ENCODE peak calls at places on chromosomes 3 and 15, in seven cellular contexts. T is left colon; Y is Panc1; I is neural crest cell; N is mesenteric fat pad; O is Calu3; P is activated naive CD8-positive, alpha-beta T cell treated with anti-CD3 and anti-CD28 coated beads, Interleukin-2, amount 50 U/mL, for 24 hours. W is an unnamed sample.

GRCh38 chr15:56772868-56773639 is 39.7 kb upstream of the ZNF280D start:
- DNase-seq in T (no peak), Y (no peak), I (no peak), N (no peak), O (no peak), P (no peak), W (no peak)

GRCh38 chr15:66907826-66908502 is 157.4 kb upstream of the SMAD3 start:
- DNase-seq in T (peak), Y (no peak), I (no peak), N (peak), O (no peak), P (no peak), W (no peak)

GRCh38 chr3:128322030-128323022 is 144.4 kb downstream of the DNAJB8 start:
- DNase-seq in T (peak), Y (peak), I (peak), N (peak), O (peak), P (peak), W (no peak)

GRCh38 chr3:175274056-175274455 is 414.9 kb downstream of the NAALADL2 start:
- DNase-seq in T (no peak), Y (no peak), I (no peak), N (no peak), O (no peak), P (no peak), W (no peak)

GRCh38 chr3:45741247-45741646 is 52.1 kb downstream of the SACM1L start:
- DNase-seq in T (no peak), Y (no peak), I (no peak), N (no peak), O (no peak), P (no peak), W (no peak)

GRCh38 chr3:32562640-32563039 is 8.0 kb downstream of the DYNC1LI1 start:
- DNase-seq in T (no peak), Y (no peak), I (no peak), N (no peak), O (no peak), P (no peak), W (no peak)

GRCh38 chr3:125433611-125434041 is 58.5 kb upstream of the ZNF148 start:
- DNase-seq in T (no peak), Y (no peak), I (no peak), N (no peak), O (peak), P (no peak), W (no peak)

GRCh38 chr3:42906905-42907183 is 902 bp downstream of the ZNF662 start:
- DNase-seq in T (no peak), Y (no peak), I (no peak), N (no peak), O (no peak), P (no peak), W (no peak)

GRCh38 chr15:85014932-85015331 is 33.3 kb downstream of the PDE8A start:
- DNase-seq in T (no peak), Y (no peak), I (no peak), N (no peak), O (no peak), P (no peak), W (no peak)

GRCh38 chr15:80639168-80639555 is 55.9 kb upstream of the ABHD17C start:
- DNase-seq in T (no peak), Y (no peak), I (no peak), N (no peak), O (no peak), P (no peak), W (no peak)

GRCh38 chr3:124032351-124032880 is 40.5 kb upstream of the ROPN1 start:
- DNase-seq in T (peak), Y (no peak), I (peak), N (no peak), O (no peak), P (no peak), W (peak)

GRCh38 chr3:183485585-183485984 is 57.2 kb upstream of the MCF2L2 start:
- DNase-seq in T (no peak), Y (no peak), I (no peak), N (no peak), O (no peak), P (no peak), W (no peak)

GRCh38 chr3:124846189-124846588 is 41.0 kb downstream of the ITGB5 start:
- DNase-seq in T (no peak), Y (no peak), I (no peak), N (no peak), O (no peak), P (no peak), W (no peak)

GRCh38 chr3:12884104-12884742 is 42.9 kb upstream of the RPL32 start:
- DNase-seq in T (no peak), Y (no peak), I (no peak), N (no peak), O (no peak), P (no peak), W (no peak)

GRCh38 chr3:158702815-158703481 is 29.3 kb downstream of the RARRES1 start:
- DNase-seq in T (no peak), Y (no peak), I (no peak), N (no peak), O (no peak), P (no peak), W (no peak)

GRCh38 chr3:83033123-83033522 is 1271.7 kb upstream of the GBE1 start:
- DNase-seq in T (no peak), Y (no peak), I (no peak), N (no peak), O (no peak), P (no peak), W (no peak)

GRCh38 chr3:19702416-19703078 is 231.5 kb downstream of the EFHB start:
- DNase-seq in T (peak), Y (no peak), I (no peak), N (no peak), O (no peak), P (no peak), W (no peak)

GRCh38 chr3:114624676-114625181 is 330.9 kb downstream of the TIGIT start:
- DNase-seq in T (peak), Y (peak), I (peak), N (peak), O (peak), P (no peak), W (no peak)

GRCh38 chr3:97871788-97872187 is 50.0 kb downstream of the CRYBG3 start:
- DNase-seq in T (no peak), Y (no peak), I (no peak), N (no peak), O (no peak), P (no peak), W (no peak)

GRCh38 chr3:195182470-195182795 is 88.5 kb downstream of the XXYLT1 start:
- DNase-seq in T (no peak), Y (no peak), I (no peak), N (no peak), O (no peak), P (no peak), W (no peak)

GRCh38 chr3:143847787-143848631 is at the start of gene SLC9A9:
- DNase-seq in T (peak), Y (no peak), I (peak), N (no peak), O (no peak), P (peak), W (peak)

GRCh38 chr3:61864886-61865285 is 303.5 kb downstream of the PTPRG start:
- DNase-seq in T (no peak), Y (no peak), I (no peak), N (no peak), O (no peak), P (no peak), W (no peak)

GRCh38 chr15:77034620-77035467 is 36.1 kb downstream of the TSPAN3 start:
- DNase-seq in T (peak), Y (no peak), I (peak), N (peak), O (peak), P (peak), W (peak)

GRCh38 chr3:57735405-57735804 is 20.7 kb upstream of the SLMAP start:
- DNase-seq in T (no peak), Y (no peak), I (no peak), N (no peak), O (no peak), P (no peak), W (no peak)

GRCh38 chr15:60006203-60006782 is 2.2 kb downstream of the FOXB1 start:
- DNase-seq in T (peak), Y (peak), I (no peak), N (no peak), O (peak), P (peak), W (peak)

GRCh38 chr3:130626021-130626420 is 109.0 kb downstream of the COL6A6 start:
- DNase-seq in T (no peak), Y (no peak), I (no peak), N (no peak), O (no peak), P (no peak), W (no peak)

GRCh38 chr3:72101538-72101937 is 316.6 kb upstream of the PROK2 start:
- DNase-seq in T (no peak), Y (no peak), I (no peak), N (no peak), O (no peak), P (no peak), W (no peak)

GRCh38 chr3:32502089-32502943 is at the start of gene CMTM6:
- DNase-seq in T (peak), Y (no peak), I (peak), N (peak), O (peak), P (peak), W (peak)

GRCh38 chr15:77975332-77976119 is 102.0 kb downstream of the TBC1D2B start:
- DNase-seq in T (no peak), Y (no peak), I (no peak), N (peak), O (no peak), P (no peak), W (no peak)

GRCh38 chr3:124671123-124671522 is 59.1 kb upstream of the UMPS start:
- DNase-seq in T (no peak), Y (no peak), I (no peak), N (no peak), O (no peak), P (peak), W (no peak)

GRCh38 chr15:85380860-85381535 is 595 bp downstream of the AKAP13 start:
- DNase-seq in T (peak), Y (no peak), I (no peak), N (no peak), O (peak), P (peak), W (peak)

GRCh38 chr3:31472479-31473390 is 60.0 kb upstream of the STT3B start:
- DNase-seq in T (no peak), Y (no peak), I (no peak), N (no peak), O (no peak), P (peak), W (no peak)